ENCODE peak calls at places on chromosome 19, in ten cellular contexts. R is Kasumi-1, V is T-helper 22 cell, Q is NCI-H1092, H is NCI-H345, G is COR-L47, K is non-pigmented ciliary epithelial cell, X is NCI-H146, A is left ventricle myocardium superior, I is endodermal cell. F is an unnamed sample.

GRCh38 chr19:13024126-13024957 is 29.1 kb downstream of the NFIX start:
- DNase-seq in R (no peak), V (no peak), Q (peak), H (no peak), G (peak), K (no peak), X (peak), A (peak), I (peak), F (no peak)

GRCh38 chr19:1853295-1854031 is 5.2 kb upstream of the REXO1 start:
- DNase-seq in R (peak), V (peak), Q (no peak), H (no peak), G (peak), K (no peak), X (peak), A (peak), I (peak), F (peak)

GRCh38 chr19:56162258-56162657 is 13.6 kb upstream of the GALP start:
- DNase-seq in R (peak), V (no peak), Q (no peak), H (no peak), G (no peak), K (no peak), X (no peak), A (no peak), I (no peak), F (no peak)

GRCh38 chr19:53942001-53942786 is 20.5 kb upstream of the CACNG8 start:
- DNase-seq in R (no peak), V (no peak), Q (no peak), H (no peak), G (no peak), K (no peak), X (no peak), A (no peak), I (peak), F (no peak)

GRCh38 chr19:52734340-52734892 is 428 bp downstream of the ZNF611 start:
- DNase-seq in R (no peak), V (no peak), Q (no peak), H (no peak), G (peak), K (no peak), X (peak), A (no peak), I (peak), F (peak)

GRCh38 chr19:57171551-57172081 is 4.3 kb upstream of the DUXA start:
- DNase-seq in R (no peak), V (peak), Q (no peak), H (no peak), G (no peak), K (no peak), X (peak), A (peak), I (peak), F (peak)

GRCh38 chr19:4060621-4061177 is 6.0 kb downstream of the ZBTB7A start:
- DNase-seq in R (no peak), V (no peak), Q (no peak), H (no peak), G (no peak), K (no peak), X (no peak), A (no peak), I (peak), F (no peak)

GRCh38 chr19:9953802-9954542 is 17.7 kb upstream of the OLFM2 start:
- DNase-seq in R (no peak), V (no peak), Q (no peak), H (no peak), G (no peak), K (no peak), X (no peak), A (no peak), I (no peak), F (no peak)

GRCh38 chr19:1621574-1621973 is 16.3 kb upstream of the UQCR11 start:
- DNase-seq in R (no peak), V (no peak), Q (no peak), H (no peak), G (no peak), K (no peak), X (no peak), A (peak), I (no peak), F (no peak)

GRCh38 chr19:47529018-47529742 is 14.3 kb upstream of the NAPA start:
- DNase-seq in R (no peak), V (no peak), Q (no peak), H (no peak), G (no peak), K (no peak), X (no peak), A (no peak), I (no peak), F (no peak)

GRCh38 chr19:5686326-5686646 is 3.8 kb upstream of the RPL36 start:
- DNase-seq in R (no peak), V (no peak), Q (no peak), H (no peak), G (no peak), K (no peak), X (no peak), A (no peak), I (no peak), F (no peak)

GRCh38 chr19:19552811-19553210 is 14.7 kb downstream of the CILP2 start:
- DNase-seq in R (no peak), V (no peak), Q (no peak), H (no peak), G (no peak), K (no peak), X (no peak), A (no peak), I (peak), F (no peak)

GRCh38 chr19:38213911-38214625 is 10.0 kb downstream of the DPF1 start:
- DNase-seq in R (no peak), V (peak), Q (no peak), H (no peak), G (no peak), K (peak), X (no peak), A (no peak), I (no peak), F (no peak)

GRCh38 chr19:22882797-22883196 is 50.7 kb downstream of the ZNF723 start:
- DNase-seq in R (peak), V (no peak), Q (no peak), H (no peak), G (peak), K (peak), X (peak), A (no peak), I (no peak), F (no peak)

GRCh38 chr19:33437351-33438015 is 64.0 kb downstream of the CEBPG start:
- DNase-seq in R (no peak), V (no peak), Q (no peak), H (no peak), G (peak), K (no peak), X (no peak), A (no peak), I (no peak), F (peak)

GRCh38 chr19:28475525-28475924 is 737.4 kb downstream of the UQCRFS1 start:
- DNase-seq in R (no peak), V (no peak), Q (no peak), H (no peak), G (no peak), K (no peak), X (no peak), A (no peak), I (no peak), F (no peak)

GRCh38 chr19:42276821-42277220 is 7.8 kb downstream of the CIC start:
- DNase-seq in R (no peak), V (no peak), Q (no peak), H (no peak), G (no peak), K (no peak), X (no peak), A (no peak), I (no peak), F (no peak)

GRCh38 chr19:41161903-41162302 is 31.1 kb upstream of the CYP2S1 start:
- DNase-seq in R (no peak), V (no peak), Q (no peak), H (no peak), G (no peak), K (no peak), X (no peak), A (no peak), I (peak), F (no peak)

GRCh38 chr19:43779820-43780219 is 953 bp downstream of the KCNN4 start:
- DNase-seq in R (peak), V (no peak), Q (no peak), H (no peak), G (no peak), K (no peak), X (peak), A (no peak), I (no peak), F (no peak)

GRCh38 chr19:4707956-4708650 is 15.5 kb downstream of the DPP9 start:
- DNase-seq in R (no peak), V (no peak), Q (no peak), H (no peak), G (no peak), K (peak), X (no peak), A (peak), I (no peak), F (no peak)

GRCh38 chr19:44596428-44597130 is 16.8 kb upstream of the IGSF23 start:
- DNase-seq in R (no peak), V (no peak), Q (no peak), H (no peak), G (no peak), K (no peak), X (no peak), A (no peak), I (no peak), F (no peak)

GRCh38 chr19:18100710-18101109 is 3.1 kb downstream of the MAST3 start:
- DNase-seq in R (no peak), V (no peak), Q (no peak), H (no peak), G (no peak), K (no peak), X (peak), A (no peak), I (peak), F (no peak)

GRCh38 chr19:15811476-15811875 is 4.0 kb downstream of the OR10H1 start:
- DNase-seq in R (no peak), V (no peak), Q (no peak), H (no peak), G (no peak), K (no peak), X (no peak), A (no peak), I (no peak), F (no peak)

GRCh38 chr19:11580665-11581418 is 3.4 kb upstream of the ACP5 start:
- DNase-seq in R (no peak), V (no peak), Q (no peak), H (no peak), G (no peak), K (no peak), X (no peak), A (no peak), I (no peak), F (peak)

GRCh38 chr19:39341122-39341719 is 1.0 kb upstream of the SAMD4B start:
- DNase-seq in R (peak), V (no peak), Q (no peak), H (peak), G (no peak), K (no peak), X (peak), A (peak), I (peak), F (peak)

GRCh38 chr19:41617941-41618730 is 8.7 kb downstream of the CEACAM4 start:
- DNase-seq in R (no peak), V (no peak), Q (no peak), H (no peak), G (no peak), K (no peak), X (no peak), A (no peak), I (no peak), F (no peak)

GRCh38 chr19:15123900-15124299 is 16.7 kb downstream of the SYDE1 start:
- DNase-seq in R (no peak), V (no peak), Q (peak), H (peak), G (no peak), K (no peak), X (no peak), A (peak), I (peak), F (peak)

GRCh38 chr19:53158119-53158656 is 665 bp downstream of the ZNF347 start:
- DNase-seq in R (no peak), V (no peak), Q (no peak), H (peak), G (peak), K (no peak), X (peak), A (peak), I (peak), F (peak)

GRCh38 chr19:620166-620862 is 13.0 kb downstream of the POLRMT start:
- DNase-seq in R (no peak), V (no peak), Q (no peak), H (no peak), G (no peak), K (no peak), X (no peak), A (no peak), I (no peak), F (no peak)

GRCh38 chr19:23554548-23554947 is 132.5 kb downstream of the ZNF675 start:
- DNase-seq in R (no peak), V (no peak), Q (no peak), H (no peak), G (no peak), K (no peak), X (no peak), A (no peak), I (no peak), F (no peak)

GRCh38 chr19:15810335-15810734 is 5.1 kb downstream of the OR10H1 start:
- DNase-seq in R (no peak), V (no peak), Q (no peak), H (no peak), G (no peak), K (no peak), X (no peak), A (no peak), I (no peak), F (no peak)

GRCh38 chr19:6381030-6381750 is 5.5 kb upstream of the PSPN start:
- DNase-seq in R (no peak), V (no peak), Q (no peak), H (no peak), G (no peak), K (no peak), X (no peak), A (no peak), I (peak), F (no peak)

GRCh38 chr19:48135411-48135810 is 24.8 kb upstream of the PLA2G4C start:
- DNase-seq in R (no peak), V (no peak), Q (no peak), H (no peak), G (no peak), K (no peak), X (no peak), A (no peak), I (peak), F (no peak)

GRCh38 chr19:6464070-6464873 is at the start of gene CRB3:
- DNase-seq in R (no peak), V (peak), Q (no peak), H (peak), G (no peak), K (no peak), X (peak), A (no peak), I (peak), F (no peak)

GRCh38 chr19:5225486-5226345 is 114.9 kb downstream of the PTPRS start:
- DNase-seq in R (no peak), V (no peak), Q (no peak), H (no peak), G (peak), K (no peak), X (no peak), A (no peak), I (peak), F (no peak)

F was measured in left cardiac atrium.